ENCODE peak calls at places on chromosome 22, in ten cellular contexts. One of them, this sample, is unnamed. For H3K4me1, the result is how much of the 10 kb centered on the place peaks cover.

GRCh38 chr22:29129644-29130201 is 56.9 kb downstream of the KREMEN1 start:
- DNase-seq in MM.1S: no peak
- DNase-seq in A549: no peak
- DNase-seq in right lobe of liver: peak
- DNase-seq in cardiac muscle cell: peak
- DNase-seq in SK-N-SH: no peak
- DNase-seq in prostate gland: no peak
- DNase-seq in K562: no peak
- DNase-seq in right atrium auricular region: peak
- DNase-seq in tibial nerve: no peak
- DNase-seq in this sample: no peak

GRCh38 chr22:27836181-27836580 is 34.6 kb upstream of the MN1 start:
- DNase-seq in MM.1S: no peak
- DNase-seq in A549: no peak
- DNase-seq in right lobe of liver: no peak
- DNase-seq in cardiac muscle cell: no peak
- DNase-seq in SK-N-SH: no peak
- DNase-seq in prostate gland: no peak
- DNase-seq in K562: no peak
- DNase-seq in right atrium auricular region: no peak
- DNase-seq in tibial nerve: no peak
- DNase-seq in this sample: no peak

GRCh38 chr22:45515678-45516077 is 13.0 kb downstream of the FBLN1 start:
- DNase-seq in MM.1S: no peak
- DNase-seq in A549: no peak
- DNase-seq in right lobe of liver: no peak
- DNase-seq in cardiac muscle cell: no peak
- DNase-seq in SK-N-SH: no peak
- DNase-seq in prostate gland: no peak
- DNase-seq in K562: no peak
- DNase-seq in right atrium auricular region: no peak
- DNase-seq in tibial nerve: no peak
- DNase-seq in this sample: no peak

GRCh38 chr22:27561301-27561820 is 240.2 kb downstream of the MN1 start:
- DNase-seq in MM.1S: no peak
- DNase-seq in A549: no peak
- DNase-seq in right lobe of liver: no peak
- DNase-seq in cardiac muscle cell: no peak
- DNase-seq in SK-N-SH: no peak
- DNase-seq in prostate gland: no peak
- DNase-seq in K562: no peak
- DNase-seq in right atrium auricular region: no peak
- DNase-seq in tibial nerve: no peak
- DNase-seq in this sample: no peak

GRCh38 chr22:36160499-36160942 is at the start of gene APOL3:
- DNase-seq in MM.1S: peak
- DNase-seq in A549: no peak
- DNase-seq in right lobe of liver: peak
- DNase-seq in cardiac muscle cell: no peak
- DNase-seq in SK-N-SH: no peak
- DNase-seq in prostate gland: peak
- DNase-seq in K562: no peak
- DNase-seq in right atrium auricular region: peak
- DNase-seq in tibial nerve: peak
- DNase-seq in this sample: no peak

GRCh38 chr22:37880668-37881440 is 25.2 kb upstream of the MICALL1 start:
- DNase-seq in MM.1S: no peak
- DNase-seq in A549: no peak
- DNase-seq in right lobe of liver: no peak
- DNase-seq in cardiac muscle cell: no peak
- DNase-seq in SK-N-SH: no peak
- DNase-seq in prostate gland: no peak
- DNase-seq in K562: no peak
- DNase-seq in right atrium auricular region: no peak
- DNase-seq in tibial nerve: no peak
- DNase-seq in this sample: no peak

GRCh38 chr22:35561796-35562526 is 21.3 kb downstream of the RASD2 start:
- DNase-seq in MM.1S: no peak
- DNase-seq in A549: peak
- DNase-seq in right lobe of liver: no peak
- DNase-seq in cardiac muscle cell: no peak
- DNase-seq in SK-N-SH: no peak
- DNase-seq in prostate gland: no peak
- DNase-seq in K562: peak
- DNase-seq in right atrium auricular region: no peak
- DNase-seq in tibial nerve: no peak
- DNase-seq in this sample: no peak

GRCh38 chr22:36922097-36922608 is 8.7 kb downstream of the CSF2RB start:
- DNase-seq in MM.1S: no peak
- DNase-seq in A549: no peak
- DNase-seq in right lobe of liver: no peak
- DNase-seq in cardiac muscle cell: no peak
- DNase-seq in SK-N-SH: no peak
- DNase-seq in prostate gland: no peak
- DNase-seq in K562: no peak
- DNase-seq in right atrium auricular region: peak
- DNase-seq in tibial nerve: no peak
- DNase-seq in this sample: no peak

GRCh38 chr22:24133187-24133965 is 47.9 kb upstream of the SUSD2 start:
- DNase-seq in MM.1S: no peak
- DNase-seq in A549: peak
- DNase-seq in right lobe of liver: no peak
- DNase-seq in cardiac muscle cell: peak
- DNase-seq in SK-N-SH: no peak
- DNase-seq in prostate gland: no peak
- DNase-seq in K562: no peak
- DNase-seq in right atrium auricular region: no peak
- DNase-seq in tibial nerve: no peak
- DNase-seq in this sample: peak

GRCh38 chr22:30996462-30996861 is 27.4 kb downstream of the TUG1 start:
- DNase-seq in MM.1S: no peak
- DNase-seq in A549: no peak
- DNase-seq in right lobe of liver: no peak
- DNase-seq in cardiac muscle cell: no peak
- DNase-seq in SK-N-SH: no peak
- DNase-seq in prostate gland: no peak
- DNase-seq in K562: no peak
- DNase-seq in right atrium auricular region: no peak
- DNase-seq in tibial nerve: no peak
- DNase-seq in this sample: no peak

GRCh38 chr22:48096411-48096810 is 1334.0 kb downstream of the TBC1D22A start:
- DNase-seq in MM.1S: no peak
- DNase-seq in A549: no peak
- DNase-seq in right lobe of liver: no peak
- DNase-seq in cardiac muscle cell: no peak
- DNase-seq in SK-N-SH: no peak
- DNase-seq in prostate gland: no peak
- DNase-seq in K562: no peak
- DNase-seq in right atrium auricular region: no peak
- DNase-seq in tibial nerve: no peak
- DNase-seq in this sample: no peak

GRCh38 chr22:48096846-48097665 is 1334.6 kb downstream of the TBC1D22A start:
- DNase-seq in MM.1S: peak
- DNase-seq in A549: no peak
- DNase-seq in right lobe of liver: no peak
- DNase-seq in cardiac muscle cell: no peak
- DNase-seq in SK-N-SH: no peak
- DNase-seq in prostate gland: no peak
- DNase-seq in K562: no peak
- DNase-seq in right atrium auricular region: no peak
- DNase-seq in tibial nerve: no peak
- DNase-seq in this sample: no peak

GRCh38 chr22:48098243-48098935 is 1335.9 kb downstream of the TBC1D22A start:
- DNase-seq in MM.1S: peak
- DNase-seq in A549: no peak
- DNase-seq in right lobe of liver: no peak
- DNase-seq in cardiac muscle cell: no peak
- DNase-seq in SK-N-SH: no peak
- DNase-seq in prostate gland: no peak
- DNase-seq in K562: no peak
- DNase-seq in right atrium auricular region: no peak
- DNase-seq in tibial nerve: no peak
- DNase-seq in this sample: no peak

GRCh38 chr22:48098936-48099245 is 1336.4 kb downstream of the TBC1D22A start:
- DNase-seq in MM.1S: peak
- DNase-seq in A549: no peak
- DNase-seq in right lobe of liver: no peak
- DNase-seq in cardiac muscle cell: no peak
- DNase-seq in SK-N-SH: no peak
- DNase-seq in prostate gland: no peak
- DNase-seq in K562: no peak
- DNase-seq in right atrium auricular region: no peak
- DNase-seq in tibial nerve: no peak
- DNase-seq in this sample: no peak

GRCh38 chr22:48097723-48098122 is 1335.3 kb downstream of the TBC1D22A start:
- DNase-seq in MM.1S: peak
- DNase-seq in A549: no peak
- DNase-seq in right lobe of liver: no peak
- DNase-seq in cardiac muscle cell: no peak
- DNase-seq in SK-N-SH: no peak
- DNase-seq in prostate gland: no peak
- DNase-seq in K562: no peak
- DNase-seq in right atrium auricular region: no peak
- DNase-seq in tibial nerve: no peak
- DNase-seq in this sample: no peak
- H3K4me1 ChIP-seq in MM.1S: half or more
- H3K4me1 ChIP-seq in A549: under half
- H3K4me1 ChIP-seq in right lobe of liver: under half
- H3K4me1 ChIP-seq in cardiac muscle cell: under half
- H3K4me1 ChIP-seq in SK-N-SH: under half
- H3K4me1 ChIP-seq in prostate gland: under half
- H3K4me1 ChIP-seq in K562: under half
- H3K4me1 ChIP-seq in right atrium auricular region: under half
- H3K4me1 ChIP-seq in tibial nerve: under half
- H3K4me1 ChIP-seq in this sample: under half

DNA sequence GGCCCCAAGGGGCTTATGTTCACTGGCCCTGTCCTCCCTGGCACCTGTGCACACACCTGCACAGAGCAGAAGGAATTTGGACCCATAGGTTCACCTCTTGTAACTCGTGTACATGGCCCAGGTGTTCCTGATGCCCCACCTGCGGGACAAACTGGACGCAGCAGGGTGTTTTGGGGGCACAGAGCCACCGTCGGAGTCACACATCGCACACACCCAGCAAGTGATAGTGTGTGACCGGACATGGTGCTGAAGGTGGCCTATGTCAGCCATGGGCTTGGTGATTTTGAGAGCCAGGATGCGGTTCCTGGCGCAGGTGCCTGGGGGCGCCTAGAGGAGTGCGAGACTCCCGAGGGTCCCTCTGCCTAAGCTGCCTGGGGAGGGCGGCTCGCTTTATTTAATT is 252.5 kb downstream of the TBC1D22A start:
- DNase-seq in MM.1S: no peak
- DNase-seq in A549: no peak
- DNase-seq in right lobe of liver: no peak
- DNase-seq in cardiac muscle cell: no peak
- DNase-seq in SK-N-SH: no peak
- DNase-seq in prostate gland: no peak
- DNase-seq in K562: no peak
- DNase-seq in right atrium auricular region: no peak
- DNase-seq in tibial nerve: no peak
- DNase-seq in this sample: no peak
- TF ChIP-seq CTCF in MM.1S: no peak
- TF ChIP-seq CTCF in A549: no peak
- TF ChIP-seq CTCF in right lobe of liver: no peak
- TF ChIP-seq CTCF in cardiac muscle cell: no peak
- TF ChIP-seq CTCF in SK-N-SH: no peak
- TF ChIP-seq CTCF in prostate gland: no peak
- TF ChIP-seq CTCF in K562: no peak
- TF ChIP-seq CTCF in right atrium auricular region: no peak
- TF ChIP-seq CTCF in tibial nerve: no peak
- TF ChIP-seq CTCF in this sample: no peak

GRCh38 chr22:50303848-50304527 is 3.5 kb downstream of the PLXNB2 start:
- DNase-seq in MM.1S: no peak
- DNase-seq in A549: peak
- DNase-seq in right lobe of liver: peak
- DNase-seq in cardiac muscle cell: peak
- DNase-seq in SK-N-SH: peak
- DNase-seq in prostate gland: peak
- DNase-seq in K562: peak
- DNase-seq in right atrium auricular region: no peak
- DNase-seq in tibial nerve: no peak
- DNase-seq in this sample: no peak
- H3K4me3 ChIP-seq in MM.1S: no peak
- H3K4me3 ChIP-seq in A549: peak
- H3K4me3 ChIP-seq in right lobe of liver: no peak
- H3K4me3 ChIP-seq in cardiac muscle cell: no peak
- H3K4me3 ChIP-seq in SK-N-SH: peak
- H3K4me3 ChIP-seq in prostate gland: no peak
- H3K4me3 ChIP-seq in K562: no peak
- H3K4me3 ChIP-seq in right atrium auricular region: no peak
- H3K4me3 ChIP-seq in tibial nerve: no peak
- H3K4me3 ChIP-seq in this sample: no peak

GRCh38 chr22:41507330-41508063 is 36.8 kb downstream of the POLR3H start:
- DNase-seq in MM.1S: no peak
- DNase-seq in A549: no peak
- DNase-seq in right lobe of liver: peak
- DNase-seq in cardiac muscle cell: no peak
- DNase-seq in SK-N-SH: no peak
- DNase-seq in prostate gland: no peak
- DNase-seq in K562: no peak
- DNase-seq in right atrium auricular region: no peak
- DNase-seq in tibial nerve: no peak
- DNase-seq in this sample: no peak

GRCh38 chr22:41511521-41511968 is 32.7 kb downstream of the POLR3H start:
- DNase-seq in MM.1S: no peak
- DNase-seq in A549: no peak
- DNase-seq in right lobe of liver: no peak
- DNase-seq in cardiac muscle cell: no peak
- DNase-seq in SK-N-SH: no peak
- DNase-seq in prostate gland: no peak
- DNase-seq in K562: no peak
- DNase-seq in right atrium auricular region: no peak
- DNase-seq in tibial nerve: no peak
- DNase-seq in this sample: no peak

GRCh38 chr22:41512421-41513194 is 31.7 kb downstream of the POLR3H start:
- DNase-seq in MM.1S: no peak
- DNase-seq in A549: peak
- DNase-seq in right lobe of liver: no peak
- DNase-seq in cardiac muscle cell: peak
- DNase-seq in SK-N-SH: no peak
- DNase-seq in prostate gland: peak
- DNase-seq in K562: peak
- DNase-seq in right atrium auricular region: no peak
- DNase-seq in tibial nerve: no peak
- DNase-seq in this sample: no peak

GRCh38 chr22:41504397-41504796 is 35.5 kb downstream of the ACO2 start:
- DNase-seq in MM.1S: no peak
- DNase-seq in A549: no peak
- DNase-seq in right lobe of liver: no peak
- DNase-seq in cardiac muscle cell: no peak
- DNase-seq in SK-N-SH: no peak
- DNase-seq in prostate gland: no peak
- DNase-seq in K562: no peak
- DNase-seq in right atrium auricular region: no peak
- DNase-seq in tibial nerve: no peak
- DNase-seq in this sample: no peak

DNA sequence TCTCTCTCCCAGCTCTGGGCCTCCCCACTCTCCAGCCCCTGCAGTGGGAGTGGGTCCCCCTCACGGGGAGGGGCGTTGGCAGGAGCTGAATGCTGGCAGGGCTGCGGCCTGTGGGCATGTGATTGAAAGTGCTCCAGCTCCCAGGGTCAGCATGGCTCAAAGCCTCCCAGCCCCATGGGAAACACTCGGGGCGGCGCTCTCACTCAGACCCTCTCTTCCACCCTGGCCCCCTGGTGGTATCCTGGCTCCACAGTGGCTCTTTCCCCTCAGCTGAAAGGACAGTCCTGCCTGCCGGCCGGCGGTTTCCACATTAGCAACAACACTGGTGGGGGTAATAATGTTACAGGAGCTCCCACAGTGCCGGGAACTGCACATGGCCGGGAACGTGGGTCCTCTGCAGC is 35.5 kb downstream of the POLR3H start:
- DNase-seq in MM.1S: no peak
- DNase-seq in A549: no peak
- DNase-seq in right lobe of liver: peak
- DNase-seq in cardiac muscle cell: no peak
- DNase-seq in SK-N-SH: no peak
- DNase-seq in prostate gland: no peak
- DNase-seq in K562: no peak
- DNase-seq in right atrium auricular region: no peak
- DNase-seq in tibial nerve: no peak
- DNase-seq in this sample: no peak
- H3K4me1 ChIP-seq in MM.1S: under half
- H3K4me1 ChIP-seq in A549: under half
- H3K4me1 ChIP-seq in right lobe of liver: under half
- H3K4me1 ChIP-seq in cardiac muscle cell: under half
- H3K4me1 ChIP-seq in SK-N-SH: under half
- H3K4me1 ChIP-seq in prostate gland: under half
- H3K4me1 ChIP-seq in K562: under half
- H3K4me1 ChIP-seq in right atrium auricular region: half or more
- H3K4me1 ChIP-seq in tibial nerve: half or more
- H3K4me1 ChIP-seq in this sample: under half

This sample was measured in CD8-positive, alpha-beta T cell.